ENCODE peak calls at places on chromosomes 11 and 22, in eight cellular contexts. X, N, D, Y, W, R, U and L are unnamed samples.

GRCh38 chr11:13772223-13773046 is 104.0 kb downstream of the FAR1 start:
- DNase-seq in D (no peak), X (peak), U (peak), N (peak), Y (no peak), R (peak), W (peak), L (peak)

GRCh38 chr11:64090811-64091516 is 55.2 kb downstream of the FLRT1 start:
- DNase-seq in X (peak), Y (no peak), R (peak), N (no peak), D (no peak), U (no peak), W (peak), L (peak)

GRCh38 chr11:76856571-76856970 is 4.1 kb upstream of the ACER3 start:
- DNase-seq in U (no peak), X (no peak), R (no peak), D (no peak), W (no peak), N (no peak), Y (no peak), L (no peak)

GRCh38 chr22:50191041-50191740 is 5.5 kb downstream of the TRABD start:
- DNase-seq in N (no peak), R (peak), U (no peak), X (peak), Y (no peak), W (no peak), D (peak), L (no peak)

GRCh38 chr11:10899542-10899830 is 41.6 kb upstream of the ZBED5 start:
- DNase-seq in Y (no peak), R (no peak), U (peak), W (no peak), D (no peak), N (no peak), X (no peak), L (no peak)

GRCh38 chr22:24486501-24486921 is 8.6 kb upstream of the UPB1 start:
- DNase-seq in U (peak), W (no peak), R (peak), X (peak), N (no peak), Y (no peak), D (no peak), L (peak)

GRCh38 chr22:21697021-21697771 is 31.4 kb downstream of the PPIL2 start:
- DNase-seq in U (no peak), D (no peak), W (no peak), R (no peak), Y (no peak), X (no peak), N (no peak), L (no peak)

GRCh38 chr11:119366690-119367620 is 14.5 kb downstream of the USP2 start:
- DNase-seq in R (no peak), W (no peak), U (no peak), Y (no peak), D (no peak), X (peak), N (no peak), L (no peak)

GRCh38 chr11:58726594-58727414 is 4.9 kb downstream of the GLYAT start:
- DNase-seq in Y (no peak), N (no peak), D (no peak), W (no peak), X (no peak), R (no peak), U (no peak), L (no peak)

GRCh38 chr11:65118097-65118837 is 766 bp upstream of the ZNHIT2 start:
- DNase-seq in N (no peak), D (no peak), X (no peak), U (no peak), R (no peak), W (no peak), Y (no peak), L (no peak)

GRCh38 chr11:79400717-79401330 is 40.0 kb downstream of the TENM4 start:
- DNase-seq in W (no peak), D (no peak), X (peak), U (peak), N (no peak), R (peak), Y (peak), L (peak)

GRCh38 chr11:86999388-86999787 is 38.3 kb upstream of the TMEM135 start:
- DNase-seq in X (no peak), D (no peak), U (no peak), N (no peak), Y (no peak), R (no peak), W (no peak), L (no peak)

GRCh38 chr11:27977031-27977430 is 130.9 kb downstream of the KIF18A start:
- DNase-seq in Y (no peak), W (no peak), N (no peak), U (peak), X (peak), D (no peak), R (no peak), L (peak)

GRCh38 chr22:37204045-37204655 is 8.1 kb downstream of the SSTR3 start:
- DNase-seq in D (no peak), R (no peak), U (no peak), N (no peak), X (no peak), W (no peak), Y (no peak), L (no peak)

GRCh38 chr11:75522645-75523044 is 3.1 kb downstream of the GDPD5 start:
- DNase-seq in W (no peak), U (no peak), R (no peak), X (no peak), N (no peak), D (no peak), Y (no peak), L (no peak)

GRCh38 chr11:70233511-70233919 is 30.4 kb downstream of the FADD start:
- DNase-seq in W (peak), U (peak), R (no peak), X (peak), D (no peak), N (no peak), Y (no peak), L (peak)

GRCh38 chr11:1053121-1053901 is 16.8 kb upstream of the MUC6 start:
- DNase-seq in R (no peak), W (no peak), Y (no peak), D (no peak), X (no peak), N (no peak), U (no peak), L (no peak)

GRCh38 chr11:13261600-13262061 is 16.0 kb upstream of the BMAL1 start:
- DNase-seq in U (peak), W (peak), R (no peak), Y (no peak), D (no peak), X (peak), N (peak), L (peak)

GRCh38 chr11:33655842-33656600 is 44.6 kb downstream of the C11orf91 start:
- DNase-seq in U (peak), X (no peak), N (no peak), Y (no peak), D (no peak), W (no peak), R (no peak), L (no peak)

GRCh38 chr22:44645083-44645482 is 56.9 kb upstream of the PRR5 start:
- DNase-seq in N (no peak), U (no peak), Y (no peak), X (no peak), R (no peak), D (no peak), W (no peak), L (no peak)

GRCh38 chr11:122646549-122647340 is 8.8 kb upstream of the UBASH3B start:
- DNase-seq in U (no peak), D (no peak), Y (no peak), N (no peak), W (peak), R (no peak), X (peak), L (peak)

GRCh38 chr11:34395916-34396555 is 38.2 kb upstream of the ABTB2 start:
- DNase-seq in R (no peak), Y (no peak), W (peak), D (no peak), X (no peak), U (peak), N (peak), L (peak)

GRCh38 chr11:19922689-19923035 is 210.0 kb downstream of the NAV2 start:
- DNase-seq in R (no peak), Y (no peak), D (no peak), U (no peak), W (no peak), N (no peak), X (peak), L (peak)

GRCh38 chr11:102928247-102928646 is 27.3 kb downstream of the MMP13 start:
- DNase-seq in Y (no peak), X (no peak), D (no peak), R (no peak), U (no peak), N (no peak), W (no peak), L (no peak)

GRCh38 chr11:106276859-106277436 is 199.5 kb downstream of the AASDHPPT start:
- DNase-seq in U (peak), D (no peak), W (peak), R (no peak), Y (no peak), N (no peak), X (no peak), L (peak)

GRCh38 chr22:26576026-26576680 is 13.8 kb downstream of the TPST2 start:
- DNase-seq in X (no peak), W (no peak), R (no peak), D (no peak), Y (no peak), U (no peak), N (no peak), L (no peak)

GRCh38 chr11:12706531-12707499 is 32.6 kb downstream of the TEAD1 start:
- DNase-seq in W (no peak), R (no peak), N (no peak), D (no peak), Y (no peak), U (no peak), X (peak), L (no peak)

GRCh38 chr11:2355000-2355644 is 22.0 kb upstream of the CD81 start:
- DNase-seq in X (peak), R (no peak), D (no peak), Y (no peak), U (no peak), W (peak), N (no peak), L (peak)

GRCh38 chr11:5620606-5621521 is 3.9 kb upstream of the TRIM34 start:
- DNase-seq in R (no peak), D (no peak), Y (no peak), U (peak), W (peak), X (peak), N (no peak), L (peak)